ENCODE peak calls at places on chromosomes 5 and 9, in seven cellular contexts. W is tibial artery, D is fibroblast of lung, X is Peyer's patch, F is aorta, Q is heart right ventricle, E is Panc1. B is an unnamed sample.

GRCh38 chr5:14358536-14358935 is 215.4 kb downstream of the TRIO start:
- DNase-seq in E (no peak), X (no peak), W (no peak), Q (no peak), F (no peak), D (no peak), B (no peak)

GRCh38 chr9:33225319-33226152 is 14.4 kb upstream of the SPINK4 start:
- DNase-seq in Q (peak), F (no peak), X (no peak), E (peak), W (peak), D (peak), B (peak)

GRCh38 chr5:175494271-175495183 is 16.2 kb downstream of the SFXN1 start:
- DNase-seq in E (no peak), F (no peak), D (peak), Q (no peak), X (no peak), W (no peak), B (no peak)

GRCh38 chr9:116990592-116990991 is 303.5 kb downstream of the TRIM32 start:
- DNase-seq in Q (no peak), X (no peak), W (no peak), E (no peak), D (no peak), F (no peak), B (no peak)

GRCh38 chr5:28346696-28347095 is 1308.3 kb upstream of the CDH9 start:
- DNase-seq in Q (no peak), W (no peak), X (no peak), E (no peak), D (no peak), F (no peak), B (no peak)

GRCh38 chr5:82641362-82641988 is 363.3 kb upstream of the RPS23 start:
- DNase-seq in Q (peak), D (peak), E (peak), W (peak), F (peak), X (no peak), B (peak)

GRCh38 chr9:132002827-132003704 is 76.6 kb downstream of the MED27 start:
- DNase-seq in F (no peak), Q (no peak), E (no peak), W (no peak), D (peak), X (no peak), B (no peak)

GRCh38 chr9:102101723-102102122 is 363.3 kb upstream of the GRIN3A start:
- DNase-seq in Q (no peak), F (no peak), D (no peak), X (no peak), E (no peak), W (no peak), B (no peak)

GRCh38 chr5:118777468-118777746 is 210.9 kb downstream of the DTWD2 start:
- DNase-seq in X (no peak), W (no peak), Q (no peak), E (no peak), F (no peak), D (no peak), B (no peak)

GRCh38 chr5:68239485-68239884 is 23.9 kb downstream of the PIK3R1 start:
- DNase-seq in F (peak), E (no peak), D (peak), Q (peak), X (peak), W (peak), B (peak)

GRCh38 chr9:2570615-2571479 is 50.7 kb upstream of the VLDLR start:
- DNase-seq in E (no peak), D (peak), Q (peak), X (peak), F (peak), W (peak), B (peak)

GRCh38 chr5:6384856-6385255 is 6.5 kb upstream of the MED10 start:
- DNase-seq in D (no peak), W (no peak), Q (no peak), X (no peak), E (no peak), F (no peak), B (peak)

GRCh38 chr9:69157751-69158466 is 16.2 kb upstream of the TJP2 start:
- DNase-seq in D (peak), F (no peak), X (no peak), W (no peak), Q (no peak), E (no peak), B (no peak)
- H3K27ac ChIP-seq in D (no peak), F (no peak), X (no peak), W (no peak), Q (no peak), E (no peak), B (no peak)

GRCh38 chr5:177427919-177428573 is 1.6 kb downstream of the GRK6 start:
- DNase-seq in D (no peak), Q (peak), F (no peak), E (no peak), W (no peak), X (peak), B (no peak)

GRCh38 chr5:177427211-177427822 is 841 bp downstream of the GRK6 start:
- DNase-seq in F (no peak), X (peak), E (no peak), Q (no peak), D (no peak), W (no peak), B (no peak)

GRCh38 chr5:177430146-177430951 is 3.9 kb downstream of the GRK6 start:
- DNase-seq in E (no peak), X (peak), D (no peak), W (no peak), Q (no peak), F (no peak), B (no peak)

GRCh38 chr5:177429248-177430045 is 3.0 kb downstream of the GRK6 start:
- DNase-seq in W (peak), D (no peak), F (peak), X (peak), Q (peak), E (no peak), B (no peak)

DNA sequence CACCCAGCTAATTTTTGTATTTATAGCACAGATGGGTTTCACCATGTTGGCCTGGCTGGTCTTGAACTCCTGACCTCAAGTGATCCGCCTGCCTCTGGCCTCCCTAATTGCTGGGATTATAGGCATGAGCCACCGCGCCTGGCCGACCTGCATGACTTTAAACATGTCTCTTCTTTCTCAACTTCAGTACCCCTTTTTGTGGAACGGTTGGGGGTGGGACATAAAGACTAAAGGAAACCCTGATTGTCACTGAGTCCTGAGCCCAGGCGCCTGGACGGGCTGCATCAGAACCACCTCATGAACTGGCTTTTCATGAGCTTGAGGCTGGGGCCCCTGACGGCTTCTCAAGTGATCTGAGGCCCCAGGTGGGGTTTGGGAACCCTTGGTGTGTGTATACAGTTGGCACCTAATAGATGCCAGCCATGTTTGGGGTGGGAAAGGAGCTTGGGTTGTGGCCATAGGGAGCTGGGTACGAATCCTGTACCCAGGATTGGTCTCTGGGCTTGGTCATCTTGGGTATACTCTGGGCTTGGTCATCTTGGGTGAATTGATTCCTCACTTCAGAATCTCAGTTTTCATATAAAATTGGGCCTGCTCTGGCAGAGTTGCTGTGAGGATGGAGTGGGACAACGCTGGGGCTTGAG is 2.2 kb downstream of the GRK6 start:
- DNase-seq in Q (no peak), X (no peak), W (no peak), E (no peak), D (no peak), F (no peak), B (no peak)
- H3K4me3 ChIP-seq in Q (no peak), X (peak), W (no peak), E (no peak), D (no peak), F (no peak), B (no peak)

DNA sequence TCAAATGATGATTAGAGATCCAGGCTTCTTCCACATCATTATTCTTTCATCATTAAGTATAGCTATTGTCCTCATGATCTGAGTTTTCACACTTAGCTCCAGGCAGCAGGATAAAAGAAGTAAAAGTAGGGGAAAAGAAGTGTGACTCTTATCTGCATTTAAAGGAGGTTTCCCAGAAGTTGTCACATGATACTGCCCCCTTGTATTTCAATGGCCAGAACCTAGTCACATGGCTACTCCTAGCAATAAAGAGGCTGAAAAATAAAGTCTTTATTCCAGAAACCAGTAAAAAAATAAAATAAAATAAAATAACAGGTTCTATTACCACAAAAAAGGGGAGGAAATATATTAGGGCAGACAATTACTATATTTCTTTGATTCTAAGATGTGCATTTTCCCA is 5.3 kb upstream of the NDUFS4 start:
- DNase-seq in D (no peak), E (no peak), F (no peak), X (no peak), Q (no peak), W (no peak), B (no peak)
- H3K27ac ChIP-seq in D (no peak), E (no peak), F (no peak), X (no peak), Q (no peak), W (no peak), B (no peak)

GRCh38 chr5:10577371-10578291 is 13.8 kb downstream of the ANKRD33B start:
- DNase-seq in X (no peak), W (no peak), D (peak), Q (peak), F (no peak), E (no peak), B (peak)
- H3K4me3 ChIP-seq in X (no peak), W (no peak), D (no peak), Q (no peak), F (no peak), E (no peak), B (no peak)

GRCh38 chr5:71734141-71734540 is 15.1 kb downstream of the CARTPT start:
- DNase-seq in E (no peak), D (no peak), Q (no peak), F (no peak), X (no peak), W (no peak), B (no peak)
- H3K27ac ChIP-seq in E (no peak), D (no peak), Q (no peak), F (no peak), X (no peak), W (no peak), B (no peak)

GRCh38 chr5:10374623-10375022 is 21.1 kb downstream of the MARCHF6 start:
- DNase-seq in F (no peak), X (no peak), W (no peak), Q (no peak), D (no peak), E (no peak), B (no peak)

GRCh38 chr5:10374032-10374431 is 20.5 kb downstream of the MARCHF6 start:
- DNase-seq in F (no peak), Q (no peak), E (no peak), W (no peak), X (no peak), D (peak), B (no peak)

GRCh38 chr5:10376530-10376929 is 23.0 kb downstream of the MARCHF6 start:
- DNase-seq in E (no peak), W (no peak), D (no peak), X (no peak), Q (no peak), F (no peak), B (no peak)

GRCh38 chr5:10372726-10373709 is 19.5 kb downstream of the MARCHF6 start:
- DNase-seq in Q (no peak), D (no peak), X (no peak), F (no peak), E (no peak), W (no peak), B (no peak)

GRCh38 chr5:10377081-10377480 is 23.6 kb downstream of the MARCHF6 start:
- DNase-seq in F (no peak), E (no peak), D (no peak), W (no peak), X (no peak), Q (no peak), B (no peak)
- H3K4me3 ChIP-seq in F (no peak), E (no peak), D (no peak), W (no peak), X (no peak), Q (no peak), B (no peak)

B was measured in right atrium auricular region.